ENCODE peak calls at places on chromosomes 16 and 17, in six cellular contexts. One of them, this sample, is unnamed.

GRCh38 chr16:12295395-12295794 is 318.9 kb downstream of the SNX29 start:
- DNase-seq in body of pancreas: no peak
- DNase-seq in A549: no peak
- DNase-seq in right atrium auricular region: no peak
- DNase-seq in AG04450: no peak
- DNase-seq in right cardiac atrium: no peak
- DNase-seq in this sample: no peak

GRCh38 chr17:78572277-78573205 is 4.7 kb downstream of the DNAH17 start:
- DNase-seq in right atrium auricular region: no peak
- DNase-seq in AG04450: no peak
- DNase-seq in body of pancreas: no peak
- DNase-seq in right cardiac atrium: peak
- DNase-seq in A549: no peak
- DNase-seq in this sample: no peak

GRCh38 chr17:38674013-38674748 is 576 bp downstream of the EPOP start:
- DNase-seq in right atrium auricular region: no peak
- DNase-seq in body of pancreas: peak
- DNase-seq in A549: peak
- DNase-seq in right cardiac atrium: peak
- DNase-seq in AG04450: no peak
- DNase-seq in this sample: no peak

GRCh38 chr17:65677932-65678331 is 116.5 kb upstream of the AXIN2 start:
- DNase-seq in body of pancreas: no peak
- DNase-seq in right cardiac atrium: no peak
- DNase-seq in A549: no peak
- DNase-seq in right atrium auricular region: no peak
- DNase-seq in AG04450: no peak
- DNase-seq in this sample: no peak

GRCh38 chr17:37488607-37489196 is 989 bp upstream of the DUSP14 start:
- DNase-seq in right atrium auricular region: peak
- DNase-seq in right cardiac atrium: peak
- DNase-seq in body of pancreas: peak
- DNase-seq in A549: peak
- DNase-seq in AG04450: peak
- DNase-seq in this sample: no peak

GRCh38 chr17:74513987-74514631 is 17.2 kb downstream of the CD300LB start:
- DNase-seq in AG04450: no peak
- DNase-seq in right atrium auricular region: no peak
- DNase-seq in body of pancreas: peak
- DNase-seq in right cardiac atrium: no peak
- DNase-seq in A549: peak
- DNase-seq in this sample: no peak

GRCh38 chr16:84774810-84775209 is 45.0 kb upstream of the CRISPLD2 start:
- DNase-seq in right cardiac atrium: no peak
- DNase-seq in A549: no peak
- DNase-seq in AG04450: peak
- DNase-seq in right atrium auricular region: peak
- DNase-seq in body of pancreas: no peak
- DNase-seq in this sample: no peak

GRCh38 chr17:30378191-30378796 is 433 bp upstream of the CPD start:
- DNase-seq in body of pancreas: peak
- DNase-seq in A549: no peak
- DNase-seq in right cardiac atrium: peak
- DNase-seq in AG04450: no peak
- DNase-seq in right atrium auricular region: no peak
- DNase-seq in this sample: no peak

GRCh38 chr17:58416396-58416795 is 938 bp downstream of the RNF43 start:
- DNase-seq in AG04450: no peak
- DNase-seq in right cardiac atrium: no peak
- DNase-seq in right atrium auricular region: no peak
- DNase-seq in A549: no peak
- DNase-seq in body of pancreas: no peak
- DNase-seq in this sample: no peak

GRCh38 chr16:4911831-4912422 is 25.0 kb downstream of the PPL start:
- DNase-seq in A549: no peak
- DNase-seq in right atrium auricular region: no peak
- DNase-seq in right cardiac atrium: no peak
- DNase-seq in body of pancreas: no peak
- DNase-seq in AG04450: no peak
- DNase-seq in this sample: no peak

GRCh38 chr17:54891176-54891821 is 9.4 kb upstream of the TOM1L1 start:
- DNase-seq in A549: peak
- DNase-seq in right cardiac atrium: no peak
- DNase-seq in body of pancreas: peak
- DNase-seq in AG04450: peak
- DNase-seq in right atrium auricular region: no peak
- DNase-seq in this sample: no peak

GRCh38 chr16:67734731-67735201 is 15.7 kb upstream of the GFOD2 start:
- DNase-seq in right cardiac atrium: no peak
- DNase-seq in AG04450: no peak
- DNase-seq in A549: no peak
- DNase-seq in right atrium auricular region: no peak
- DNase-seq in body of pancreas: no peak
- DNase-seq in this sample: no peak

GRCh38 chr16:66508261-66508913 is 41.5 kb downstream of the TK2 start:
- DNase-seq in AG04450: no peak
- DNase-seq in body of pancreas: peak
- DNase-seq in right atrium auricular region: no peak
- DNase-seq in A549: peak
- DNase-seq in right cardiac atrium: no peak
- DNase-seq in this sample: no peak

GRCh38 chr17:58172369-58173071 is 5.7 kb downstream of the OR4D2 start:
- DNase-seq in right atrium auricular region: no peak
- DNase-seq in right cardiac atrium: no peak
- DNase-seq in A549: peak
- DNase-seq in body of pancreas: no peak
- DNase-seq in AG04450: no peak
- DNase-seq in this sample: peak

GRCh38 chr16:17463335-17463734 is 7.4 kb downstream of the XYLT1 start:
- DNase-seq in right atrium auricular region: no peak
- DNase-seq in A549: no peak
- DNase-seq in AG04450: no peak
- DNase-seq in right cardiac atrium: no peak
- DNase-seq in body of pancreas: no peak
- DNase-seq in this sample: no peak

GRCh38 chr17:1203111-1203966 is 23.6 kb upstream of the ABR start:
- DNase-seq in AG04450: no peak
- DNase-seq in body of pancreas: peak
- DNase-seq in right atrium auricular region: no peak
- DNase-seq in A549: peak
- DNase-seq in right cardiac atrium: peak
- DNase-seq in this sample: no peak

GRCh38 chr17:39167492-39167891 is 1.5 kb upstream of the ARL5C start:
- DNase-seq in body of pancreas: peak
- DNase-seq in right cardiac atrium: peak
- DNase-seq in A549: no peak
- DNase-seq in AG04450: no peak
- DNase-seq in right atrium auricular region: no peak
- DNase-seq in this sample: no peak

GRCh38 chr17:30117548-30118155 is 1.0 kb downstream of the NSRP1 start:
- DNase-seq in A549: no peak
- DNase-seq in AG04450: no peak
- DNase-seq in body of pancreas: no peak
- DNase-seq in right cardiac atrium: no peak
- DNase-seq in right atrium auricular region: no peak
- DNase-seq in this sample: no peak

GRCh38 chr16:28504707-28505404 is 1.8 kb downstream of the IL27 start:
- DNase-seq in body of pancreas: peak
- DNase-seq in A549: no peak
- DNase-seq in right cardiac atrium: peak
- DNase-seq in AG04450: no peak
- DNase-seq in right atrium auricular region: no peak
- DNase-seq in this sample: no peak

GRCh38 chr16:88774544-88775393 is 10.3 kb downstream of the PIEZO1 start:
- DNase-seq in right atrium auricular region: no peak
- DNase-seq in body of pancreas: no peak
- DNase-seq in AG04450: no peak
- DNase-seq in A549: no peak
- DNase-seq in right cardiac atrium: no peak
- DNase-seq in this sample: no peak
- H3K4me3 ChIP-seq in right atrium auricular region: no peak
- H3K4me3 ChIP-seq in body of pancreas: no peak
- H3K4me3 ChIP-seq in AG04450: no peak
- H3K4me3 ChIP-seq in A549: no peak
- H3K4me3 ChIP-seq in right cardiac atrium: no peak
- H3K4me3 ChIP-seq in this sample: no peak

GRCh38 chr16:56635441-56635967 is 3.0 kb upstream of the MT1A start:
- DNase-seq in AG04450: no peak
- DNase-seq in right cardiac atrium: no peak
- DNase-seq in body of pancreas: no peak
- DNase-seq in A549: no peak
- DNase-seq in right atrium auricular region: no peak
- DNase-seq in this sample: no peak
- H3K4me3 ChIP-seq in AG04450: peak
- H3K4me3 ChIP-seq in right cardiac atrium: peak
- H3K4me3 ChIP-seq in body of pancreas: no peak
- H3K4me3 ChIP-seq in A549: no peak
- H3K4me3 ChIP-seq in right atrium auricular region: peak
- H3K4me3 ChIP-seq in this sample: peak

GRCh38 chr16:29744541-29745101 is 1.2 kb downstream of the C16orf54 start:
- DNase-seq in right atrium auricular region: no peak
- DNase-seq in right cardiac atrium: no peak
- DNase-seq in body of pancreas: no peak
- DNase-seq in A549: no peak
- DNase-seq in AG04450: no peak
- DNase-seq in this sample: no peak
- H3K4me3 ChIP-seq in right atrium auricular region: no peak
- H3K4me3 ChIP-seq in right cardiac atrium: no peak
- H3K4me3 ChIP-seq in body of pancreas: no peak
- H3K4me3 ChIP-seq in A549: no peak
- H3K4me3 ChIP-seq in AG04450: no peak
- H3K4me3 ChIP-seq in this sample: no peak

GRCh38 chr16:2022723-2023097 is 3.1 kb downstream of the NPW start:
- DNase-seq in body of pancreas: peak
- DNase-seq in right atrium auricular region: no peak
- DNase-seq in AG04450: no peak
- DNase-seq in A549: peak
- DNase-seq in right cardiac atrium: peak
- DNase-seq in this sample: no peak
- H3K4me3 ChIP-seq in body of pancreas: no peak
- H3K4me3 ChIP-seq in right atrium auricular region: peak
- H3K4me3 ChIP-seq in AG04450: peak
- H3K4me3 ChIP-seq in A549: peak
- H3K4me3 ChIP-seq in right cardiac atrium: peak
- H3K4me3 ChIP-seq in this sample: peak

GRCh38 chr17:8117980-8118768 is at the start of gene ALOXE3:
- DNase-seq in A549: peak
- DNase-seq in body of pancreas: peak
- DNase-seq in right atrium auricular region: no peak
- DNase-seq in AG04450: no peak
- DNase-seq in right cardiac atrium: peak
- DNase-seq in this sample: no peak

GRCh38 chr17:8118769-8119574 is 658 bp upstream of the ALOXE3 start:
- DNase-seq in body of pancreas: peak
- DNase-seq in right atrium auricular region: peak
- DNase-seq in A549: peak
- DNase-seq in AG04450: peak
- DNase-seq in right cardiac atrium: peak
- DNase-seq in this sample: no peak

GRCh38 chr17:8116779-8117178 is 1.5 kb downstream of the ALOXE3 start:
- DNase-seq in A549: no peak
- DNase-seq in body of pancreas: no peak
- DNase-seq in AG04450: no peak
- DNase-seq in right atrium auricular region: no peak
- DNase-seq in right cardiac atrium: no peak
- DNase-seq in this sample: no peak

GRCh38 chr17:8119575-8120519 is 1.5 kb upstream of the ALOXE3 start:
- DNase-seq in AG04450: peak
- DNase-seq in A549: peak
- DNase-seq in right cardiac atrium: peak
- DNase-seq in body of pancreas: peak
- DNase-seq in right atrium auricular region: peak
- DNase-seq in this sample: no peak

GRCh38 chr17:8117367-8117979 is 841 bp downstream of the ALOXE3 start:
- DNase-seq in AG04450: no peak
- DNase-seq in right cardiac atrium: no peak
- DNase-seq in A549: no peak
- DNase-seq in body of pancreas: no peak
- DNase-seq in right atrium auricular region: no peak
- DNase-seq in this sample: no peak
- H3K4me3 ChIP-seq in AG04450: peak
- H3K4me3 ChIP-seq in right cardiac atrium: peak
- H3K4me3 ChIP-seq in A549: peak
- H3K4me3 ChIP-seq in body of pancreas: no peak
- H3K4me3 ChIP-seq in right atrium auricular region: peak
- H3K4me3 ChIP-seq in this sample: peak

DNA sequence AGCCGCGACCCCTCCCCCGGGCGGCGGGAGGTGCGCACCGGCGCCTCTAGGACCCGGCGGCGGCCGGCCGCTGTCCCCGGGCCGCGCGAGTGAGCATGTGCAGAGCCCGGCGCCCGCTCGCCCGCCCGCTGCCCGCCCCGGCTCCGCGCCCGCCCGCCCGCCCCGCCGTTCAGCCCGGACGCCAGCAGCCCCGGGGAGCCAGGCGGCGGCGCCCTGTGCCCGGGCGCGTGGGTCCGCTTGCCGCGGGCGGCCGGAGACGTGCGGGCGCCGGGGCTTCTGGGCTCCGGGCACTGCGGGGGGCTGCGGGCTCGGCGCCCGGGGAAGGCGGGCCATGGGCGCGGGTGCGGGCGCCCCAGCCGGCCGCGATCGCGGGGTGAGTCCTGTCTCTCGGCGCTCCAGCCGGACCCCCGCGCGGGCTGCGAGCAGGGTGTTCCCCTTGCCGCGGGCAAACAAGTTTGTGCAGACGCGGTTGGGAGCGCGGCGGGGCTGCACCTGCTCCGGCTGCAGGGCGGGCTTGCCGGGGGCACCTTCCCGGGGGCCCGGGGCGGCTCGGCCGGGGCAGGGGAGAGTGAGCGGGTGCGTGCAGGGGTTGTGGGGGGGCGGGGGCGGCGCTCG is at the start of gene WSCD1:
- DNase-seq in right cardiac atrium: peak
- DNase-seq in AG04450: no peak
- DNase-seq in body of pancreas: peak
- DNase-seq in A549: peak
- DNase-seq in right atrium auricular region: no peak
- DNase-seq in this sample: no peak
- H3K4me3 ChIP-seq in right cardiac atrium: peak
- H3K4me3 ChIP-seq in AG04450: peak
- H3K4me3 ChIP-seq in body of pancreas: peak
- H3K4me3 ChIP-seq in A549: peak
- H3K4me3 ChIP-seq in right atrium auricular region: peak
- H3K4me3 ChIP-seq in this sample: peak

GRCh38 chr17:31743767-31744166 is 115.3 kb downstream of the COPRS start:
- DNase-seq in A549: no peak
- DNase-seq in body of pancreas: no peak
- DNase-seq in right atrium auricular region: no peak
- DNase-seq in AG04450: no peak
- DNase-seq in right cardiac atrium: peak
- DNase-seq in this sample: peak
- H3K4me3 ChIP-seq in A549: no peak
- H3K4me3 ChIP-seq in body of pancreas: no peak
- H3K4me3 ChIP-seq in right atrium auricular region: no peak
- H3K4me3 ChIP-seq in AG04450: no peak
- H3K4me3 ChIP-seq in right cardiac atrium: no peak
- H3K4me3 ChIP-seq in this sample: no peak